ENCODE peak calls at places on chromosomes 7 and 10, in seven cellular contexts. L is tibial nerve; N is fibroblast of pulmonary artery; B is upper lobe of right lung; G is heart left ventricle; C is bronchial epithelial cell; K is CD4-positive, alpha-beta memory T cell. W is an unnamed sample.
A peak's percentile ranks its signal among the peaks of the same experiment; 100 is the strongest.

GRCh38 chr10:110414563-110415309 is 83.0 kb upstream of the DUSP5 start:
- DNase-seq in L (no peak), N (peak; percentile 77), B (no peak), G (no peak), C (peak; percentile 88), K (peak; percentile 88), W (peak; percentile 71)

GRCh38 chr10:4981722-4982471 is 18.7 kb downstream of the AKR1C1 start:
- DNase-seq in L (peak; percentile 16), N (peak; percentile 70), B (no peak), G (no peak), C (peak; percentile 70), K (peak; percentile 1), W (peak; percentile 51)

GRCh38 chr10:75540357-75541335 is 109.2 kb downstream of the LRMDA start:
- DNase-seq in L (no peak), N (no peak), B (no peak), G (no peak), C (peak; percentile 14), K (no peak), W (no peak)

GRCh38 chr7:64463636-64464375 is 99.1 kb downstream of the ZNF680 start:
- DNase-seq in L (peak; percentile 50), N (peak; percentile 22), B (no peak), G (peak; percentile 91), C (peak; percentile 5), K (peak; percentile 12), W (peak; percentile 7)

GRCh38 chr7:140876519-140877248 is 48.0 kb downstream of the BRAF start:
- DNase-seq in L (no peak), N (peak; percentile 73), B (no peak), G (no peak), C (peak; percentile 85), K (no peak), W (peak; percentile 48)

GRCh38 chr7:116777613-116778380 is 84.6 kb upstream of the CAPZA2 start:
- DNase-seq in L (no peak), N (peak; percentile 54), B (no peak), G (no peak), C (peak; percentile 75), K (no peak), W (no peak)

GRCh38 chr10:6385683-6386082 is 183.0 kb downstream of the PFKFB3 start:
- DNase-seq in L (no peak), N (peak; percentile 62), B (no peak), G (no peak), C (peak; percentile 64), K (no peak), W (no peak)

GRCh38 chr10:10687751-10688150 is 329.9 kb upstream of the CELF2 start:
- DNase-seq in L (no peak), N (no peak), B (no peak), G (no peak), C (no peak), K (no peak), W (no peak)

GRCh38 chr7:90412458-90413184 is 9.4 kb downstream of the CLDN12 start:
- DNase-seq in L (no peak), N (no peak), B (peak; percentile 61), G (peak; percentile 29), C (peak; percentile 15), K (no peak), W (peak; percentile 10)

GRCh38 chr10:35643976-35644799 is 2.1 kb upstream of the FZD8 start:
- DNase-seq in L (no peak), N (no peak), B (no peak), G (no peak), C (no peak), K (no peak), W (no peak)

GRCh38 chr10:103153302-103153759 is 39.7 kb downstream of the NT5C2 start:
- DNase-seq in L (no peak), N (peak; percentile 60), B (no peak), G (no peak), C (no peak), K (no peak), W (no peak)

GRCh38 chr10:49605939-49606509 is 4.1 kb upstream of the SLC18A3 start:
- DNase-seq in L (no peak), N (no peak), B (peak; percentile 34), G (no peak), C (no peak), K (no peak), W (no peak)

GRCh38 chr10:6928531-6929080 is 348.5 kb upstream of the PRKCQ start:
- DNase-seq in L (no peak), N (no peak), B (no peak), G (no peak), C (no peak), K (no peak), W (no peak)

GRCh38 chr7:70131807-70132565 is 533.7 kb downstream of the AUTS2 start:
- DNase-seq in L (no peak), N (no peak), B (no peak), G (no peak), C (no peak), K (no peak), W (no peak)

GRCh38 chr10:50361946-50362345 is 110.6 kb upstream of the ASAH2 start:
- DNase-seq in L (no peak), N (no peak), B (no peak), G (no peak), C (no peak), K (no peak), W (no peak)

GRCh38 chr7:111784311-111784710 is 222.0 kb upstream of the IMMP2L start:
- DNase-seq in L (no peak), N (no peak), B (no peak), G (no peak), C (no peak), K (no peak), W (no peak)

GRCh38 chr7:2154831-2155230 is 77.9 kb downstream of the MAD1L1 start:
- DNase-seq in L (no peak), N (no peak), B (no peak), G (no peak), C (no peak), K (no peak), W (no peak)

GRCh38 chr10:113445736-113446135 is 107.1 kb upstream of the HABP2 start:
- DNase-seq in L (no peak), N (no peak), B (no peak), G (no peak), C (no peak), K (no peak), W (no peak)

GRCh38 chr7:44145419-44145968 is 4.4 kb upstream of the MYL7 start:
- DNase-seq in L (no peak), N (no peak), B (no peak), G (no peak), C (peak; percentile 8), K (peak; percentile 48), W (no peak)

GRCh38 chr7:99833289-99833877 is 5.6 kb downstream of the CYP3A43 start:
- DNase-seq in L (no peak), N (no peak), B (no peak), G (no peak), C (no peak), K (no peak), W (no peak)

GRCh38 chr7:2441430-2442058 is 34.7 kb downstream of the GRIFIN start:
- DNase-seq in L (no peak), N (no peak), B (no peak), G (no peak), C (no peak), K (no peak), W (no peak)

GRCh38 chr7:28986723-28987122 is 28.6 kb upstream of the TRIL start:
- DNase-seq in L (no peak), N (peak; percentile 88), B (no peak), G (peak; percentile 37), C (peak; percentile 72), K (no peak), W (no peak)

GRCh38 chr10:59283456-59284082 is 78.8 kb downstream of the FAM13C start:
- DNase-seq in L (no peak), N (no peak), B (no peak), G (no peak), C (peak; percentile 18), K (no peak), W (no peak)

GRCh38 chr7:27118580-27118979 is 12.0 kb downstream of the HOXA4 start:
- DNase-seq in L (no peak), N (no peak), B (no peak), G (no peak), C (no peak), K (no peak), W (no peak)
- H3K4me3 ChIP-seq in L (no peak overlapping the region), N (no peak overlapping the region), B (peak overlapping the region; percentile 65), G (peak overlapping the region; percentile 51), C (no peak overlapping the region), K (no peak overlapping the region), W (peak overlapping the region; percentile 74)

GRCh38 chr10:43228783-43229207 is 38.1 kb downstream of the RASGEF1A start:
- DNase-seq in L (no peak), N (no peak), B (peak; percentile 51), G (peak; percentile 4), C (no peak), K (peak; percentile 9), W (no peak)
- H3K4me3 ChIP-seq in L (peak overlapping the region; percentile 54), N (no peak overlapping the region), B (peak overlapping the region; percentile 47), G (peak overlapping the region; percentile 41), C (no peak overlapping the region), K (peak overlapping the region; percentile 17), W (peak overlapping the region; percentile 43)

GRCh38 chr7:155805826-155806095 is 6.5 kb downstream of the SHH start:
- DNase-seq in L (no peak), N (no peak), B (no peak), G (no peak), C (no peak), K (no peak), W (no peak)
- H3K4me3 ChIP-seq in L (peak overlapping the region; percentile 18), N (peak overlapping the region; percentile 47), B (peak overlapping the region; percentile 42), G (peak overlapping the region; percentile 45), C (peak overlapping the region; percentile 29), K (no peak overlapping the region), W (no peak overlapping the region)

GRCh38 chr7:6395898-6396582 is 51.7 kb downstream of the DAGLB start:
- DNase-seq in L (no peak), N (no peak), B (no peak), G (peak; percentile 65), C (no peak), K (no peak), W (no peak)
- H3K4me3 ChIP-seq in L (no peak overlapping the region), N (no peak overlapping the region), B (peak overlapping the region; percentile 10), G (peak overlapping the region; percentile 18), C (no peak overlapping the region), K (no peak overlapping the region), W (no peak overlapping the region)

DNA sequence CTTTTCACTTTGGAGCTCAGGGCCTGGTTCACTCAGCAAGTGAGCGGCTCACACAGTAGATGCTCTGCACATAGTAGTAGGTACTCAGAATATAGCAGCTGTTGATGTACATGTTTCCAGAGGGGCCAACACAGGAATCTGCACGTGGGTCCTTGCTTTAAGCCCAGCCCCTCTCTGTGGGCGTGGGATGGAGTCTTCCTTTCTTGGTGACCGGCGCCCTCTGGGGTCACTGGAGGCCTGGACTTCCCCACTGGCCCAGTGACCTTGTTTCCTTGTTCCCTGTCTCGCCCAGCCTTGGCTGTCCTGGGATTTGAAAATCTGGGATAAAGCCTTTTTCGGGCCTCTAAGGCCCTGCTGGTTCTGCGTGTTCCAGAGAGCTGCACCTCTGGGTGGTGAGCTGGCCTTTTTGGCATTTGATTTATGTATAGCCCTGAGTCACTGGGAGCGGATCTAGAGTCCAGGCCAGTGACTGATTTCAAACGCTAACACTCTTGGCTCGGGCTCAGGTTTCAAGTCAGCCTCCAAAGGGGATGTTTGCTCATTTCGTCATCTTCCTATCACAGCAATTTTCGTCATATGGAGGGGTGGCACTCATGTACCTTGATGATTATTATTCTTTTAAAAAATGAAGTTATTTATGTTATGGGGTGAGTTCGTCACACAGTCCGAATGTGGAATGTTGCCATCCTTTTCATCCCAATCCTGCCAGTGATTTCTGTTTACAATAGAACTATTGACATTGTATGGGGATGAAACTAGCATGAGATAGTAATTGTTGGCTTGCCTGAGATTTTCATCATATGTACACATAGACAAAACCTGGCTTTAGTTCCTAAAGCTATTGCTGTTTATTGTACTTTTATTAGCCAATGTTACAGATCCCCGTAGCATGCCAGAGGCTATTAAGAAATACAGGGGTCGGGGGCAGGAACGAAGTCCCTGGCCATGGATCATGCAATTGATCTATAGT is 65.5 kb downstream of the CUX1 start:
- DNase-seq in L (peak; percentile 51), N (peak; percentile 100), B (peak; percentile 78), G (peak; percentile 94), C (peak; percentile 100), K (no peak), W (peak; percentile 98)
- H3K4me3 ChIP-seq in L (no peak overlapping the region), N (peak overlapping the region; percentile 10), B (peak overlapping the region; percentile 16), G (no peak overlapping the region), C (no peak overlapping the region), K (no peak overlapping the region), W (peak overlapping the region; percentile 25)